ENCODE peak calls at places on chromosomes 4 and X, in eight cellular contexts. One of them, this sample, is unnamed.

GRCh38 chrX:53284684-53285447 is 3.5 kb upstream of the IQSEC2 start:
- DNase-seq in HCT116: no peak
- DNase-seq in PC-3: peak; percentile 73
- DNase-seq in neuronal stem cell: peak; percentile 42
- DNase-seq in mammary epithelial cell: peak; percentile 26
- DNase-seq in endodermal cell: peak; percentile 90
- DNase-seq in SK-N-SH: peak; percentile 83
- DNase-seq in H1: peak; percentile 21
- DNase-seq in this sample: peak; percentile 43

GRCh38 chr4:155735506-155735905 is 23.3 kb upstream of the GUCY1B1 start:
- DNase-seq in HCT116: no peak
- DNase-seq in PC-3: no peak
- DNase-seq in neuronal stem cell: no peak
- DNase-seq in mammary epithelial cell: no peak
- DNase-seq in endodermal cell: no peak
- DNase-seq in SK-N-SH: no peak
- DNase-seq in H1: no peak
- DNase-seq in this sample: no peak

GRCh38 chrX:136028383-136028984 is 43.2 kb downstream of the SLC9A6 start:
- DNase-seq in HCT116: peak; percentile 21
- DNase-seq in PC-3: peak; percentile 80
- DNase-seq in neuronal stem cell: peak; percentile 18
- DNase-seq in mammary epithelial cell: peak; percentile 53
- DNase-seq in endodermal cell: no peak
- DNase-seq in SK-N-SH: peak; percentile 47
- DNase-seq in H1: no peak
- DNase-seq in this sample: peak; percentile 11

GRCh38 chr4:166143227-166143626 is 270.2 kb downstream of the TLL1 start:
- DNase-seq in HCT116: no peak
- DNase-seq in PC-3: peak; percentile 45
- DNase-seq in neuronal stem cell: no peak
- DNase-seq in mammary epithelial cell: peak; percentile 83
- DNase-seq in endodermal cell: no peak
- DNase-seq in SK-N-SH: no peak
- DNase-seq in H1: no peak
- DNase-seq in this sample: no peak

GRCh38 chr4:128590034-128590740 is 219.3 kb upstream of the JADE1 start:
- DNase-seq in HCT116: no peak
- DNase-seq in PC-3: no peak
- DNase-seq in neuronal stem cell: no peak
- DNase-seq in mammary epithelial cell: no peak
- DNase-seq in endodermal cell: no peak
- DNase-seq in SK-N-SH: no peak
- DNase-seq in H1: no peak
- DNase-seq in this sample: no peak

GRCh38 chr4:186204103-186204559 is 12.8 kb downstream of the CYP4V2 start:
- DNase-seq in HCT116: peak; percentile 81
- DNase-seq in PC-3: no peak
- DNase-seq in neuronal stem cell: no peak
- DNase-seq in mammary epithelial cell: no peak
- DNase-seq in endodermal cell: no peak
- DNase-seq in SK-N-SH: peak; percentile 61
- DNase-seq in H1: no peak
- DNase-seq in this sample: no peak

GRCh38 chr4:112288455-112288854 is 2.8 kb upstream of the TIFA start:
- DNase-seq in HCT116: no peak
- DNase-seq in PC-3: no peak
- DNase-seq in neuronal stem cell: no peak
- DNase-seq in mammary epithelial cell: no peak
- DNase-seq in endodermal cell: no peak
- DNase-seq in SK-N-SH: no peak
- DNase-seq in H1: no peak
- DNase-seq in this sample: no peak

GRCh38 chr4:97153042-97153441 is 990.2 kb downstream of the STPG2 start:
- DNase-seq in HCT116: peak; percentile 10
- DNase-seq in PC-3: peak; percentile 35
- DNase-seq in neuronal stem cell: no peak
- DNase-seq in mammary epithelial cell: peak; percentile 7
- DNase-seq in endodermal cell: no peak
- DNase-seq in SK-N-SH: peak; percentile 2
- DNase-seq in H1: no peak
- DNase-seq in this sample: no peak

GRCh38 chr4:28639747-28640146 is 1779.1 kb downstream of the STIM2 start:
- DNase-seq in HCT116: no peak
- DNase-seq in PC-3: no peak
- DNase-seq in neuronal stem cell: no peak
- DNase-seq in mammary epithelial cell: peak; percentile 30
- DNase-seq in endodermal cell: no peak
- DNase-seq in SK-N-SH: no peak
- DNase-seq in H1: no peak
- DNase-seq in this sample: no peak

GRCh38 chr4:102343964-102344519 is 1.2 kb downstream of the SLC39A8 start:
- DNase-seq in HCT116: peak; percentile 41
- DNase-seq in PC-3: peak; percentile 47
- DNase-seq in neuronal stem cell: peak; percentile 37
- DNase-seq in mammary epithelial cell: no peak
- DNase-seq in endodermal cell: no peak
- DNase-seq in SK-N-SH: no peak
- DNase-seq in H1: no peak
- DNase-seq in this sample: no peak

GRCh38 chr4:102348701-102349100 is 3.4 kb upstream of the SLC39A8 start:
- DNase-seq in HCT116: no peak
- DNase-seq in PC-3: no peak
- DNase-seq in neuronal stem cell: no peak
- DNase-seq in mammary epithelial cell: no peak
- DNase-seq in endodermal cell: no peak
- DNase-seq in SK-N-SH: no peak
- DNase-seq in H1: no peak
- DNase-seq in this sample: no peak

GRCh38 chr4:102344955-102345794 is at the start of gene SLC39A8:
- DNase-seq in HCT116: peak; percentile 66
- DNase-seq in PC-3: peak; percentile 77
- DNase-seq in neuronal stem cell: peak; percentile 74
- DNase-seq in mammary epithelial cell: peak; percentile 80
- DNase-seq in endodermal cell: peak; percentile 96
- DNase-seq in SK-N-SH: peak; percentile 92
- DNase-seq in H1: peak; percentile 70
- DNase-seq in this sample: peak; percentile 60

GRCh38 chr4:102344520-102344954 is 745 bp downstream of the SLC39A8 start:
- DNase-seq in HCT116: peak; percentile 10
- DNase-seq in PC-3: peak; percentile 52
- DNase-seq in neuronal stem cell: peak; percentile 58
- DNase-seq in mammary epithelial cell: peak; percentile 73
- DNase-seq in endodermal cell: peak; percentile 89
- DNase-seq in SK-N-SH: peak; percentile 84
- DNase-seq in H1: no peak
- DNase-seq in this sample: no peak

GRCh38 chr4:102345795-102346100 is 466 bp upstream of the SLC39A8 start:
- DNase-seq in HCT116: no peak
- DNase-seq in PC-3: no peak
- DNase-seq in neuronal stem cell: no peak
- DNase-seq in mammary epithelial cell: peak; percentile 9
- DNase-seq in endodermal cell: no peak
- DNase-seq in SK-N-SH: peak; percentile 5
- DNase-seq in H1: no peak
- DNase-seq in this sample: no peak
- H3K9ac ChIP-seq in HCT116: peak overlapping the region; percentile 59
- H3K9ac ChIP-seq in PC-3: no peak overlapping the region
- H3K9ac ChIP-seq in neuronal stem cell: no peak overlapping the region
- H3K9ac ChIP-seq in mammary epithelial cell: no peak overlapping the region
- H3K9ac ChIP-seq in endodermal cell: peak overlapping the region; percentile 82
- H3K9ac ChIP-seq in SK-N-SH: no peak overlapping the region
- H3K9ac ChIP-seq in H1: no peak overlapping the region
- H3K9ac ChIP-seq in this sample: peak overlapping the region; percentile 32

DNA sequence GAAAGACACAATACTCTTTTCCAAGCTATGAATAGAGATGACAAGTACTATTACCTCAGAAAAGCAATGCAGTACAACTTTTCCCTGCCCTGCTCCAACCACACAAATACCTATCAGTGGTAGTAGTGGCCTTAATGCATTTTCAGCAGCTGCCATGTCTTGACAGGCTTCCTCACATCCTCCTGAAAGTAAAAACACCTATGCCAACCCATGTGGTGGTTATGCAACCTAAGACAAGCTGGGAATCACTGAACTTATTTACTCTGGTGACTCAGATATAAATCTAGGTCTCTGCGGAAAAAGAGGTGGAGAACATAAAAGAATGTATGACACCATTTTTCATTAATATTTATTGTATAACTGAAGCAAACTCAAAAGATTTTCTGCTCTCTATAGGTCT is 14.5 kb downstream of the WDFY3 start:
- DNase-seq in HCT116: peak; percentile 10
- DNase-seq in PC-3: peak; percentile 88
- DNase-seq in neuronal stem cell: no peak
- DNase-seq in mammary epithelial cell: peak; percentile 99
- DNase-seq in endodermal cell: no peak
- DNase-seq in SK-N-SH: no peak
- DNase-seq in H1: no peak
- DNase-seq in this sample: no peak
- H3K9ac ChIP-seq in HCT116: no peak overlapping the region
- H3K9ac ChIP-seq in PC-3: no peak overlapping the region
- H3K9ac ChIP-seq in neuronal stem cell: no peak overlapping the region
- H3K9ac ChIP-seq in mammary epithelial cell: peak overlapping the region; percentile 71
- H3K9ac ChIP-seq in endodermal cell: no peak overlapping the region
- H3K9ac ChIP-seq in SK-N-SH: no peak overlapping the region
- H3K9ac ChIP-seq in H1: no peak overlapping the region
- H3K9ac ChIP-seq in this sample: no peak overlapping the region

DNA sequence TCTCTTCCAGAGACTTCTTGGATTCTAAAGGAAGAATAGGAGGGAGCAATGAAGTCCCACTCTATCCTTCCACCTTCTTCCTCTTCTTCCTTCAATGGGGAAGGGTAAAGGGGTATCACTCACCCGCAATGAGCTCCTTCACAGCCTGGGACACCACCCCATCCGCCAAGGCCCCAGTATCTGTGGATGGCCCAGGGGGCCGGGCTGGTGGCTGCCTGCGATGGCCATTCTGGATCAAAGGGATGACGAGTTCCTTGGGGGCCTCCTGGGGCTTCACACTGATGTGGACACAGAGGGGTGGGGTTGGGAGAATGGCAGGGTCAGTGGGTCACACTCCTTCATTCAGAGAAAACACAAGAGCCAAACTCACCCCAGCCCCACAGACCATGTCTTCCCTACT is 1.0 kb downstream of the GPKOW start:
- DNase-seq in HCT116: no peak
- DNase-seq in PC-3: no peak
- DNase-seq in neuronal stem cell: no peak
- DNase-seq in mammary epithelial cell: no peak
- DNase-seq in endodermal cell: no peak
- DNase-seq in SK-N-SH: no peak
- DNase-seq in H1: no peak
- DNase-seq in this sample: no peak
- H3K9ac ChIP-seq in HCT116: peak overlapping the region; percentile 76
- H3K9ac ChIP-seq in PC-3: peak overlapping the region; percentile 92
- H3K9ac ChIP-seq in neuronal stem cell: no peak overlapping the region
- H3K9ac ChIP-seq in mammary epithelial cell: no peak overlapping the region
- H3K9ac ChIP-seq in endodermal cell: peak overlapping the region; percentile 91
- H3K9ac ChIP-seq in SK-N-SH: peak overlapping the region; percentile 93
- H3K9ac ChIP-seq in H1: no peak overlapping the region
- H3K9ac ChIP-seq in this sample: peak overlapping the region; percentile 87

DNA sequence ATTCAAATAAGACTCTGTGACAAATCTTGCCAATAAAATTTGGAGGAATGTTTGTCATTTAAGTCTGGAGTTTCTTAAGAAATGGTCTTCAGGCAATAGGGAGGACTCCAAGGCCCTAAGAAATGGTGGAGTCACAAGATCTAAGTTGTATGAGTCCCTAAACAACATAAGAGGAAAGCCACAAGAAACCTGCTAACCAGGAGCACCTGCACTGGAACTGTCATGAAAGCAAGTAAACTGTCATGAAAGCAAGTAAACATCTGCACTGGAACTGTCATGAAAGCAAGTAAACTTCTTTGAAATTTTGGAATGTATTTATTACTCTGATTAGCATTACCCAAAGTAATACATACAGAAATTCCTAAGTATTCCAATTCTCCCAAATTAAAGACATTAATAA is 3.5 kb downstream of the CNOT6L start:
- DNase-seq in HCT116: no peak
- DNase-seq in PC-3: no peak
- DNase-seq in neuronal stem cell: no peak
- DNase-seq in mammary epithelial cell: no peak
- DNase-seq in endodermal cell: no peak
- DNase-seq in SK-N-SH: no peak
- DNase-seq in H1: no peak
- DNase-seq in this sample: no peak
- H3K9ac ChIP-seq in HCT116: no peak overlapping the region
- H3K9ac ChIP-seq in PC-3: no peak overlapping the region
- H3K9ac ChIP-seq in neuronal stem cell: no peak overlapping the region
- H3K9ac ChIP-seq in mammary epithelial cell: no peak overlapping the region
- H3K9ac ChIP-seq in endodermal cell: no peak overlapping the region
- H3K9ac ChIP-seq in SK-N-SH: no peak overlapping the region
- H3K9ac ChIP-seq in H1: no peak overlapping the region
- H3K9ac ChIP-seq in this sample: no peak overlapping the region

DNA sequence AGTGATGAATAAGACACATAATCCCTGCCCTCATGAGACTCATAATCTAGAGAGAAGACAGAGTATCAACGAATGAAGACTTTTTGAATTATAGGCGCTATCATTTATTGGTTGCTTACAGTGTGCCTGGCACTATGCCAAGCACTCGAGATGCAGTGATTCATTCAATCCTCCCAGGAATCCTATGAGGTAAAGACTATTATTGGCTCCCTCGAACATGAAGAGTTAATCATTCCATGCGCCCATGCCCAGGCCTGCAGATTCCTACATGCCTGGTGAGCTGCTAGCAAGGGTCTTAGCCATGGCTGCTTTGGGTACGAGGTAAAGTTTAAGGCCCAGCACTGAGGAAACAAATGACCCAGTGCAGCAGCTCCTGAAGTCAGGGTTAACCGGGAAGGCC is 47.0 kb downstream of the TEX13B start:
- DNase-seq in HCT116: no peak
- DNase-seq in PC-3: peak; percentile 44
- DNase-seq in neuronal stem cell: no peak
- DNase-seq in mammary epithelial cell: peak; percentile 73
- DNase-seq in endodermal cell: no peak
- DNase-seq in SK-N-SH: no peak
- DNase-seq in H1: no peak
- DNase-seq in this sample: no peak
- H3K9ac ChIP-seq in HCT116: no peak overlapping the region
- H3K9ac ChIP-seq in PC-3: no peak overlapping the region
- H3K9ac ChIP-seq in neuronal stem cell: no peak overlapping the region
- H3K9ac ChIP-seq in mammary epithelial cell: no peak overlapping the region
- H3K9ac ChIP-seq in endodermal cell: no peak overlapping the region
- H3K9ac ChIP-seq in SK-N-SH: no peak overlapping the region
- H3K9ac ChIP-seq in H1: no peak overlapping the region
- H3K9ac ChIP-seq in this sample: no peak overlapping the region

GRCh38 chrX:69626129-69626528 is 10.2 kb downstream of the EDA start:
- DNase-seq in HCT116: no peak
- DNase-seq in PC-3: no peak
- DNase-seq in neuronal stem cell: no peak
- DNase-seq in mammary epithelial cell: no peak
- DNase-seq in endodermal cell: no peak
- DNase-seq in SK-N-SH: no peak
- DNase-seq in H1: no peak
- DNase-seq in this sample: no peak
- H3K9ac ChIP-seq in HCT116: no peak overlapping the region
- H3K9ac ChIP-seq in PC-3: no peak overlapping the region
- H3K9ac ChIP-seq in neuronal stem cell: no peak overlapping the region
- H3K9ac ChIP-seq in mammary epithelial cell: no peak overlapping the region
- H3K9ac ChIP-seq in endodermal cell: no peak overlapping the region
- H3K9ac ChIP-seq in SK-N-SH: no peak overlapping the region
- H3K9ac ChIP-seq in H1: no peak overlapping the region
- H3K9ac ChIP-seq in this sample: no peak overlapping the region

GRCh38 chrX:54292755-54293154 is 65.1 kb downstream of the WNK3 start:
- DNase-seq in HCT116: no peak
- DNase-seq in PC-3: no peak
- DNase-seq in neuronal stem cell: no peak
- DNase-seq in mammary epithelial cell: no peak
- DNase-seq in endodermal cell: no peak
- DNase-seq in SK-N-SH: no peak
- DNase-seq in H1: no peak
- DNase-seq in this sample: no peak
- H3K9ac ChIP-seq in HCT116: no peak overlapping the region
- H3K9ac ChIP-seq in PC-3: no peak overlapping the region
- H3K9ac ChIP-seq in neuronal stem cell: no peak overlapping the region
- H3K9ac ChIP-seq in mammary epithelial cell: no peak overlapping the region
- H3K9ac ChIP-seq in endodermal cell: no peak overlapping the region
- H3K9ac ChIP-seq in SK-N-SH: no peak overlapping the region
- H3K9ac ChIP-seq in H1: no peak overlapping the region
- H3K9ac ChIP-seq in this sample: no peak overlapping the region